ENCODE peak calls at places on chromosomes 4 and X, in four cellular contexts. K, D, W and I are unnamed samples.

GRCh38 chrX:386239-386767 is 404 bp downstream of the PPP2R3B start:
- DNase-seq in K (no peak), W (peak; percentile 14), D (peak; percentile 13), I (no peak)

GRCh38 chr4:140367738-140368137 is 5.7 kb upstream of the SCOC start:
- DNase-seq in D (peak; percentile 8), K (peak; percentile 74), W (no peak), I (peak; percentile 3)

GRCh38 chr4:154731756-154732155 is 12.0 kb upstream of the LRAT start:
- DNase-seq in W (no peak), D (no peak), K (no peak), I (no peak)

GRCh38 chr4:25223770-25224375 is 10.0 kb upstream of the PI4K2B start:
- DNase-seq in K (peak; percentile 38), W (no peak), D (no peak), I (no peak)

GRCh38 chr4:124206779-124207605 is 505.5 kb downstream of the ANKRD50 start:
- DNase-seq in D (no peak), W (peak; percentile 26), K (peak; percentile 83), I (no peak)

GRCh38 chr4:98151145-98151929 is 8.1 kb upstream of the STPG2 start:
- DNase-seq in W (no peak), K (no peak), D (no peak), I (no peak)

GRCh38 chrX:20527458-20528099 is 260.9 kb upstream of the RPS6KA3 start:
- DNase-seq in W (peak; percentile 33), D (peak; percentile 32), K (no peak), I (peak; percentile 49)

GRCh38 chr4:188372051-188372450 is 232.8 kb downstream of the TRIML1 start:
- DNase-seq in K (no peak), W (no peak), D (no peak), I (no peak)

GRCh38 chr4:145760961-145761929 is 81.3 kb downstream of the C4orf51 start:
- DNase-seq in K (no peak), W (no peak), D (no peak), I (no peak)

GRCh38 chr4:25552580-25553271 is 102.9 kb upstream of the SLC34A2 start:
- DNase-seq in W (no peak), D (peak; percentile 85), K (no peak), I (peak; percentile 11)

GRCh38 chr4:131091896-131092295 is 1995.9 kb downstream of the C4orf33 start:
- DNase-seq in K (peak; percentile 44), W (peak; percentile 53), D (no peak), I (peak; percentile 51)

GRCh38 chrX:16559206-16559619 is 90.7 kb upstream of the S100G start:
- DNase-seq in K (peak; percentile 31), W (no peak), D (no peak), I (no peak)

GRCh38 chr4:57424231-57424897 is 314.2 kb upstream of the IGFBP7 start:
- DNase-seq in K (peak; percentile 97), W (peak; percentile 28), D (no peak), I (no peak)

GRCh38 chrX:38895775-38896174 is 94.5 kb downstream of the MID1IP1 start:
- DNase-seq in K (no peak), D (no peak), W (no peak), I (no peak)

GRCh38 chr4:83860200-83860599 is 324.3 kb downstream of the GPAT3 start:
- DNase-seq in K (no peak), D (no peak), W (no peak), I (no peak)

DNA sequence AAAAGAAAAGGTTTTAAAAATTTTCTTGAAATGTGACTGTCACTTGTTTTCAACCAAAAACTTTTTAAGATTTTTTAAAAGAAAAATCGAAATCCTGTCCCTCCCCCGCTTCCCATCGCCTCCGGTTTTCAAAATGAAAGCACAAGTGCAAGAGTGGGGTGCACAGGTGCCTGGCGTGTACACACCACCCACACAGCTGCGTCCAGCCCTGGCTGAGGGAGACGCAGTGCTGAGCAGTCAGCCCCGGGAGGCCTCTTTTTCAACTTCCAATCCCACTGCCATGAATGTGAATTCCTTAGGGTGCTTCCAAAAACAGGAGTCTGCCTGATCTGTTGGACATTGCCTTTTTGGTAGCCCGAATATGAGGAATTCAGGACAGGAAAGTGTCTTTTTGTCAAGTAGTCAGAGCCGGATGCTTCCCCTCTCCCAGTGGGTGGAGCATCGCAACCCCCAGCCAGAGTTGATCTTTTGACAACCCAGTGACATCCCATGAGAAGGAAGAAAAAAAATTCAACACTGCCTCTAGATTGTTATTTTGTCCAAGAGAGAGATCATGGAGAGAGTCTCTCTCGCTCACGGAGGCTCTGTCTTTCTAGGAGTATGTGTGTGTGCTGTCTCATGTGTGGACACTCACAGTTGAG is 8.9 kb downstream of the PRRG3 start:
- DNase-seq in W (no peak), D (no peak), K (peak; percentile 6), I (no peak)
- H3K9me3 ChIP-seq in W (no peaks in the 10 kb centered on the region), D (no peaks in the 10 kb centered on the region), K (no peaks in the 10 kb centered on the region), I (no peaks in the 10 kb centered on the region)

GRCh38 chrX:72238183-72238582 is 644 bp downstream of the ERCC6L start:
- DNase-seq in W (no peak), D (no peak), K (no peak), I (no peak)
- H3K4me3 ChIP-seq in W (no peak overlapping the region), D (no peak overlapping the region), K (peak overlapping the region; percentile 66), I (peak overlapping the region; percentile 26)

GRCh38 chrX:40831750-40832149 is 96.4 kb upstream of the MED14 start:
- DNase-seq in K (no peak), W (no peak), D (peak; percentile 82), I (no peak)
- H3K9me3 ChIP-seq in K (no peaks in the 10 kb centered on the region), W (no peaks in the 10 kb centered on the region), D (no peaks in the 10 kb centered on the region), I (no peaks in the 10 kb centered on the region)

DNA sequence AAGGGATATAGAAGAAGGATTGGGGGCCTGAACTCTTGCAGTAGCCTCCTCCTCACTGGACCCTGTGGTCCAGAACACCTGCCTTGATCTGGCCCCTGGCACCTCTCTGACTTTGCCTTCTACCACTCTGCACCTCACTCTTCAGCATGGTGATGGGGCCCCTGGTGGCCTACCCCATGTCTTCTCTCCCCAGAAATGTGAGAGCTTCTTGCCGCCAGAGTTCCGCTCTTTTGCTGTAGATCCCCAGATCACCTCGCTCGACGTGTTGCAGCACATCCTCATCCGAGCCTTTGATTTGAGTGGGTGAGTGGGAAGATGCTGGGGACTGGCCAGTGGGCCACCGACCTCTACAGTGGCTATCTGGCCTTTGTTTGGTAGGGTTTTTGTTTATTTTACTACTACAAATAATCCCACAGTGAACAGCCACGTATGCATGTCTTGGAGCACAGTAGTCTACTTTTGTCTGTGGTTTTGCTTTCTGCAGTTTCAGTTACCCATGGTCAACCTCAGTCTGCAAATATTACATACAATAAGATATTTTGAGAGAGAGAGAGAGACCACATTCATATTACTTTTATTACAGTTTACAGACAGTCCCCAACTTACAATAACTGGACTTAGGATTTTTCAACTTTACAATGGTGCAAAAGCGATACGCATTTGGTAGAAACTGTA is 1.8 kb downstream of the TBC1D25 start:
- DNase-seq in W (no peak), K (no peak), D (no peak), I (no peak)
- H3K4me3 ChIP-seq in W (no peak overlapping the region), K (no peak overlapping the region), D (no peak overlapping the region), I (no peak overlapping the region)